ENCODE peak calls at places on chromosomes 5 and 9, in nine cellular contexts. Q is naive thymus-derived CD4-positive, alpha-beta T cell; W is right cardiac atrium; I is DMS 273 treated with DMSO at 0.1 percent for 48 hours; K is CD4-positive, alpha-beta memory T cell; L is GM13976; V is H9; U is left ventricle myocardium superior; X is stimulated activated naive CD4-positive, alpha-beta T cell. P is an unnamed sample.

GRCh38 chr5:131609774-131610173 is 25.3 kb downstream of the RAPGEF6 start:
- DNase-seq in Q (no peak), W (no peak), I (no peak), K (no peak), L (no peak), V (no peak), U (no peak), X (no peak), P (no peak)

GRCh38 chr5:112738180-112738560 is 485 bp downstream of the APC start:
- DNase-seq in Q (no peak), W (no peak), I (no peak), K (no peak), L (peak; percentile 17), V (no peak), U (no peak), X (peak; percentile 5), P (no peak)

GRCh38 chr5:128857061-128857677 is 108.1 kb upstream of the SLC27A6 start:
- DNase-seq in Q (no peak), W (no peak), I (no peak), K (no peak), L (no peak), V (no peak), U (no peak), X (no peak), P (no peak)

GRCh38 chr9:118418887-118419620 is 714.9 kb downstream of the TLR4 start:
- DNase-seq in Q (no peak), W (no peak), I (peak; percentile 66), K (no peak), L (no peak), V (no peak), U (no peak), X (no peak), P (no peak)

GRCh38 chr5:176762489-176762888 is 47.9 kb upstream of the UNC5A start:
- DNase-seq in Q (no peak), W (no peak), I (no peak), K (no peak), L (no peak), V (peak; percentile 45), U (no peak), X (no peak), P (no peak)

GRCh38 chr5:17799521-17799920 is 165.3 kb downstream of the TAF11L14 start:
- DNase-seq in Q (no peak), W (no peak), I (no peak), K (no peak), L (no peak), V (no peak), U (no peak), X (no peak), P (no peak)

GRCh38 chr5:107331882-107332281 is 338.9 kb downstream of the EFNA5 start:
- DNase-seq in Q (no peak), W (no peak), I (no peak), K (no peak), L (no peak), V (no peak), U (no peak), X (no peak), P (no peak)

GRCh38 chr5:27830551-27830950 is 792.2 kb upstream of the CDH9 start:
- DNase-seq in Q (no peak), W (no peak), I (no peak), K (no peak), L (no peak), V (no peak), U (no peak), X (no peak), P (no peak)

GRCh38 chr9:127583605-127584053 is 28.4 kb upstream of the STXBP1 start:
- DNase-seq in Q (no peak), W (no peak), I (no peak), K (no peak), L (no peak), V (no peak), U (no peak), X (no peak), P (no peak)

GRCh38 chr5:132434391-132434790 is 56.2 kb downstream of the IRF1 start:
- DNase-seq in Q (no peak), W (no peak), I (no peak), K (no peak), L (no peak), V (no peak), U (no peak), X (no peak), P (no peak)

GRCh38 chr9:128160603-128160987 is 530 bp downstream of the BBLN start:
- DNase-seq in Q (peak; percentile 20), W (no peak), I (no peak), K (no peak), L (peak; percentile 76), V (no peak), U (no peak), X (peak; percentile 23), P (no peak)

GRCh38 chr9:115746496-115746895 is 407.1 kb upstream of the PAPPA start:
- DNase-seq in Q (no peak), W (no peak), I (no peak), K (no peak), L (no peak), V (no peak), U (no peak), X (no peak), P (no peak)

GRCh38 chr5:125194901-125195300 is 448.5 kb upstream of the ZNF608 start:
- DNase-seq in Q (no peak), W (no peak), I (no peak), K (no peak), L (no peak), V (no peak), U (no peak), X (no peak), P (no peak)

GRCh38 chr5:135236951-135237791 is 161.9 kb downstream of the MACROH2A1 start:
- DNase-seq in Q (no peak), W (no peak), I (no peak), K (no peak), L (no peak), V (no peak), U (peak; percentile 46), X (no peak), P (no peak)

GRCh38 chr5:75034137-75034739 is 18.1 kb downstream of the GCNT4 start:
- DNase-seq in Q (no peak), W (no peak), I (no peak), K (peak; percentile 36), L (no peak), V (no peak), U (no peak), X (peak; percentile 63), P (peak; percentile 41)

GRCh38 chr5:132012385-132013005 is 1.0 kb upstream of the ACSL6 start:
- DNase-seq in Q (no peak), W (peak; percentile 82), I (no peak), K (no peak), L (no peak), V (peak; percentile 82), U (peak; percentile 71), X (no peak), P (peak; percentile 25)

GRCh38 chr9:98536542-98537173 is 172.1 kb downstream of the GABBR2 start:
- DNase-seq in Q (no peak), W (no peak), I (no peak), K (no peak), L (peak; percentile 65), V (peak; percentile 76), U (no peak), X (no peak), P (no peak)

P was measured in T-cell.